ENCODE peak calls at places on chromosomes 5 and 9, in four cellular contexts. R is HCT116, D is fibroblast of lung, Y is thyroid gland. H is an unnamed sample.

GRCh38 chr9:81035171-81035570 is 654.2 kb downstream of the TLE1 start:
- DNase-seq in D (peak), Y (no peak), R (no peak), H (no peak)

GRCh38 chr5:150428106-150428876 is 15.6 kb upstream of the CD74 start:
- DNase-seq in Y (peak), R (no peak), D (no peak), H (no peak)

GRCh38 chr9:8025532-8025931 is 226.0 kb upstream of the DMAC1 start:
- DNase-seq in D (peak), R (no peak), Y (no peak), H (no peak)

GRCh38 chr9:130570200-130570599 is 9.2 kb upstream of the FUBP3 start:
- DNase-seq in Y (peak), R (peak), D (peak), H (peak)

GRCh38 chr5:170451764-170452365 is 52.0 kb upstream of the KCNIP1 start:
- DNase-seq in D (peak), Y (no peak), R (no peak), H (peak)

GRCh38 chr5:164303646-164304225 is 798.3 kb downstream of the MAT2B start:
- DNase-seq in D (no peak), Y (no peak), R (no peak), H (no peak)

GRCh38 chr5:1464511-1464910 is 19.3 kb upstream of the SLC6A3 start:
- DNase-seq in R (no peak), D (no peak), Y (no peak), H (no peak)

GRCh38 chr9:32455738-32456137 is 70.3 kb downstream of the RIGI start:
- DNase-seq in Y (no peak), D (no peak), R (no peak), H (no peak)

GRCh38 chr9:83231039-83231438 is 168.1 kb upstream of the RASEF start:
- DNase-seq in Y (no peak), R (peak), D (no peak), H (peak)

GRCh38 chr5:38500861-38501260 is 55.6 kb downstream of the LIFR start:
- DNase-seq in D (peak), Y (no peak), R (no peak), H (peak)

GRCh38 chr5:98827161-98827560 is 53.7 kb downstream of the RGMB start:
- DNase-seq in D (peak), Y (no peak), R (peak), H (peak)

GRCh38 chr5:108735790-108736189 is 11.9 kb upstream of the FER start:
- DNase-seq in Y (no peak), R (no peak), D (peak), H (no peak)

GRCh38 chr9:134214766-134215394 is 50.5 kb upstream of the RNU6ATAC start:
- DNase-seq in R (no peak), D (no peak), Y (no peak), H (no peak)

GRCh38 chr9:104747565-104748358 is at the start of gene NIPSNAP3A:
- DNase-seq in R (peak), Y (peak), D (peak), H (peak)

GRCh38 chr9:121568541-121569265 is 69.1 kb upstream of the GGTA1 start:
- DNase-seq in D (peak), Y (no peak), R (no peak), H (peak)

GRCh38 chr9:127741831-127742434 is 6.8 kb upstream of the TOR2A start:
- DNase-seq in D (peak), R (peak), Y (peak), H (no peak)

GRCh38 chr5:55154893-55155292 is 5.1 kb upstream of the GPX8 start:
- DNase-seq in R (no peak), Y (no peak), D (peak), H (peak)

GRCh38 chr5:101838329-101838964 is 457.6 kb downstream of the SLCO4C1 start:
- DNase-seq in D (peak), Y (no peak), R (no peak), H (no peak)

DNA sequence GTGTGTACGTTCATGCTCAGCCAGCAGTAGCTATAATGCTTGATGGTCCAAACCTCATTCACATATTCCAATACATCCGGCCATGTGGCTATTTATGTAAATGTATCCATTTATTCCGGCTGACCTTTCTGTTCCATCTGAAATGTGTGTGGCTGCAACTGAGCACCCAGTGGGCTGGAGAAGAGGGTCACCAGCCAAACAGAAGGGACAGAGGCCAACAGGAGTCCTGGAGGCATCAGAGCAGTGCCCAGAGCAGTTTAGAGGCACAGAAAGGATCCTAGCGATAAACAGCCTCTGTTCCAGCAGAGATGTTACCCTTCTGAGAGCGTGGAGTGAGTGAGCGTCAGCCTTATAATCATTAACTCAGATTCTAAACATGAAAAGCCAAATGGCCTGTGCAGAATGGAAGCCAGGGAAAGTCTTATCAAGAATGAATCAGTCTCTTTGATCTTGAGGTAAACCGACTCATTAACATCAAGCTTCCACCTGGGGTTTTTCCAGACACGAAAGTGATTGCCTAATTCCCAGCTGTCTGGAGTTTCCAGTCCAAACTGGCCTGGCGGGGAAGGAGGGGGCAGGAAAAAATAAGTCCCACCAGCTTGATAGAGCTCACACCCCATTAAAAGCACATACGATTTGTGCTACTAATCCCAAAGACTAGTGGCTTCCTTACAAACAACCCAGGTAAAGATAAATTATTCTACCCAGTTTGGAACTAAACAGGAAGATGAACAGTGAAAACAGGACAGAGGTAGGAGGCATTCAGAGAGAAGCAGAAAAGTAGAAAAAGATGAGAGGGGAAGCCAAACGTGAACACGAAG is 55.7 kb downstream of the SUSD1 start:
- DNase-seq in R (peak), Y (no peak), D (peak), H (peak)
- H3K27ac ChIP-seq in R (peak), Y (no peak), D (no peak), H (no peak)

DNA sequence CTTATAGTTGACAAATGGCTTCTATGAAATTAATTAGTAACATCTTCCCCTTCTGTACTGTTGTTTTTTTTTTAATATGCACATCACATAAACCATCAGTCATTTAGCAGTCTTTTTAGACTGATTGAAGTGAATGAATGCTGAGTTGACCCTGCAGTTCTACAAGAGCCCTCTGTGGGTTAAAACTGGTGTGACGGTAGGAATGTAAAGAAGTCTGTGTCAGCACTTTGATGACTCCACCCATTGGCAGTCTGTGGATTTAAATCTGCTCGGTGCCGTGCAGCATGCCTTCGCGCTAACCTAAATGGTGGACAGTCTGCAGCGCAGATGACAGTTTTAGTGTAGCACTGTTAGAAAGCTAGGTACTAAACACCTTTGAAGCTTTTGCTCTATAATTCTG is 3.1 kb downstream of the GTF3C4 start:
- DNase-seq in R (no peak), Y (no peak), D (peak), H (peak)
- TF ChIP-seq CTCF in R (peak), Y (no peak), D (peak), H (no peak)

DNA sequence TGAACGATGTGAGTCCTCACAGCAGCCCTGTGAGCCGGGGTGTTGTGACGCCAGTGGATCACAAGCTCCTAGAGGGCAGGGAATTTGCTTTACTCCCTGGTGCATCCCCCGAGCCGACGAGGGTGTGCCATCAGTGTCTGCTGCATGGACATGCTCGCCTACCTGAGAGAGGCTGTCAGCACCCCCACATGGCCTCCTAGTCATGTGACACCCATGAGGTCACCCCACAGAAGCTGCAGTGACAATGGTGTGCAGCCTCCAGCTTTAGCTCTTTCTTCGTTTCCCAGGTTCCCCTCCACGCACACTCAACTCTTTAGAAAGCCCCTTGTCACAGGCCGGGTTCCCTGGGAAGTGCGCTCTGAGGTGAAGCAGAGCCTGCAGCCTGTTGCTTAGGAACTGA is 19.8 kb upstream of the GABBR2 start:
- DNase-seq in R (no peak), D (no peak), Y (no peak), H (no peak)
- H3K27ac ChIP-seq in R (no peak), D (no peak), Y (no peak), H (no peak)

DNA sequence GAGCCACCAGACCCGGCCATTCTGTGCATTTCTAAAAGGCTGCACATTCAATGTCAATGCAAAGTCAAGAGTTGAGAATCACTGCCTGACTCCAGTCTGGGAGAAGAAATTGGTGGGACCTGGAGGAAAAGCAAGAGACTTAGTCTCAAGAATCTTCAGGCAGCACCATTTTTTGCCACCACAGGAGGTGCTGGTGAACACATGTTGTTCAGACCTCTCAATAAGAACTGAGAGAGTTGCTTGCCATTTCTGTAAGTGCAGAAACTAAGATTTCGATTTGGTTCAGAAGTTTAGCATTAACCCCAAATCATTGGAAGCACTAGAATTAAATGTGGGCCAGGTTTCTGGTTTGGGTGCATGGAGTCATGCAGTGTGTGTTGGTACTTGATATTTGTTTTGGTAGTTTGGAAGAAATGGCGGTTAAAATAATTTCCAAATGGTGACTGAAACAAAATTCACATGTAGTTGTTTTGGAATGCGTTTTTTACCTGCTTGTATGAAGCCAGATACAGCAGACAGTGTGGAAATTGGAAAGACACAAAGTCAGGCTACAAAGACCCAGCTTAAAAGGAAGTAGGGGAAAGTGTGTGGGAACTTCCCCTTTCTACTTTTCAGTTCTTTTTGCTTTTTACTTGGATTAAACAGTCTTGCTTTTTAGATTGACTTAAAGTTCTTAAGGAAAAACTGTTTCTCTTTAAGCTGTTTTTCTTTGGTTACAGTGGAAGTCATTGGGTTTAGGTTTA is 20.4 kb downstream of the PDE8B start:
- DNase-seq in D (no peak), Y (no peak), R (no peak), H (no peak)
- TF ChIP-seq CTCF in D (peak), Y (no peak), R (peak), H (no peak)

GRCh38 chr5:110177729-110178128 is 488.0 kb downstream of the MAN2A1 start:
- DNase-seq in D (no peak), R (no peak), Y (no peak), H (no peak)

DNA sequence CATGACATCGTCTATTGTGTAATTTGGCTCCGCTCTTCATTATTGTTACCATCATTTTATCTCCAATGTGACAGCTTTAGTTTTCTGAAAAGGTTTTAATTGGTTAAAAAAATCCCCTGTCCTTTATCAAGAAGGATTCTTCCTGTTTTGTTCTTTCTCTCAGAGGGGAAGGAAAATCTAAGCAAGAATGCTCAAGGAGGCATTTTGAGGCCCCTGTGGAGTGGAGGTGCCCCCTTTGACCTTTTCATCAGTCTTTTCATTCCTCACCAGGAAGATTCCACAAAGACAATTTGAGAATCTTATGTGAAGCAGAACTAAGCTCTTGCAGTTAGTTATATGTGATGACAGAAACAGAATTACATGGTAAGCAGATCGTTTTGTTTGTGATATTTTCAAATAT is 489.6 kb downstream of the MAN2A1 start:
- DNase-seq in Y (no peak), D (no peak), R (no peak), H (no peak)
- H3K27ac ChIP-seq in Y (no peak), D (no peak), R (no peak), H (no peak)

GRCh38 chr9:698937-699336 is 142.6 kb upstream of the DMRT1 start:
- DNase-seq in Y (no peak), D (no peak), R (no peak), H (no peak)

GRCh38 chr9:694499-695154 is 146.9 kb upstream of the DMRT1 start:
- DNase-seq in R (no peak), Y (peak), D (peak), H (peak)

GRCh38 chr9:695252-695651 is 146.2 kb upstream of the DMRT1 start:
- DNase-seq in R (no peak), D (no peak), Y (no peak), H (no peak)

GRCh38 chr9:698276-698675 is 143.2 kb upstream of the DMRT1 start:
- DNase-seq in Y (no peak), D (peak), R (no peak), H (no peak)

GRCh38 chr9:696332-697090 is 145.0 kb upstream of the DMRT1 start:
- DNase-seq in Y (no peak), R (no peak), D (peak), H (peak)
- TF ChIP-seq CTCF in Y (no peak), R (no peak), D (peak), H (no peak)

DNA sequence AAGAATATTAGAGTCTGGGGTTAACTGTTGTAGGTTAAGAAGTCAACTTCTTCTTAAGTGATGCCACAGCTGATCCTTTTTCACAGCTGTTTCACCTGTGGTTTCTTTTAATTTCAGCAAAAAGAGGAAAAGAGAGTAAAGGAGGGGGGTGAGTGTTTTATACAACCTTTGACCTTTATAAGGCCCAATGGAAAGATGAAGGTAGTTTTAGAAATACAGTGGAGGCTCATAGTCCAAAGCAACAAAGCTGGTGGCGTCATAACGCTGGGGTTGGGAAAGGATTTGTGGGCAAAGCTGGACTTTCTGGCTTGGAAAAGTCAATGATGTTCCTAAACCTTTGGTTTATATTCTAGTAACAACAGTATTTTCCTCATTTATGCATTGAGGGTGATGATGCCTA is 49.5 kb downstream of the RCL1 start:
- DNase-seq in D (no peak), R (no peak), Y (no peak), H (no peak)
- H3K27ac ChIP-seq in D (no peak), R (no peak), Y (no peak), H (no peak)

H was measured in RWPE1.